ENCODE peak calls at places on chromosomes 6 and 20, in nine cellular contexts. U is AG04449, W is Peyer's patch, F is tibial artery, L is mammary epithelial cell, I is transverse colon, S is bronchial epithelial cell, M is keratinocyte, J is lower lobe of right lung. Q is an unnamed sample.

GRCh38 chr6:2803731-2804429 is 37.8 kb downstream of the SERPINB1 start:
- DNase-seq in U (no peak), W (no peak), F (no peak), L (no peak), I (no peak), S (no peak), M (no peak), J (no peak), Q (no peak)

GRCh38 chr6:2738373-2738979 is 12.2 kb downstream of the MYLK4 start:
- DNase-seq in U (no peak), W (peak), F (peak), L (peak), I (peak), S (peak), M (no peak), J (no peak), Q (no peak)

GRCh38 chr6:158165919-158166416 is 2.1 kb downstream of the SERAC1 start:
- DNase-seq in U (no peak), W (no peak), F (no peak), L (no peak), I (no peak), S (no peak), M (no peak), J (no peak), Q (no peak)

GRCh38 chr6:41731561-41732086 is 3.8 kb downstream of the TFEB start:
- DNase-seq in U (no peak), W (no peak), F (no peak), L (peak), I (no peak), S (peak), M (no peak), J (peak), Q (no peak)

GRCh38 chr6:118708055-118708454 is 56.7 kb upstream of the CEP85L start:
- DNase-seq in U (no peak), W (no peak), F (no peak), L (no peak), I (no peak), S (peak), M (no peak), J (no peak), Q (no peak)

GRCh38 chr6:43391448-43392031 is 22.1 kb upstream of the ZNF318 start:
- DNase-seq in U (no peak), W (no peak), F (no peak), L (no peak), I (no peak), S (no peak), M (no peak), J (no peak), Q (no peak)

GRCh38 chr6:28368522-28368921 is 18.8 kb downstream of the ZKSCAN3 start:
- DNase-seq in U (no peak), W (no peak), F (no peak), L (no peak), I (no peak), S (no peak), M (no peak), J (no peak), Q (no peak)

GRCh38 chr6:34771727-34772126 is 14.4 kb downstream of the SNRPC start:
- DNase-seq in U (peak), W (no peak), F (no peak), L (peak), I (no peak), S (no peak), M (no peak), J (no peak), Q (no peak)

GRCh38 chr6:154512214-154512613 is 1.7 kb upstream of the CNKSR3 start:
- DNase-seq in U (no peak), W (no peak), F (no peak), L (no peak), I (no peak), S (no peak), M (no peak), J (no peak), Q (no peak)

GRCh38 chr6:160032538-160032937 is 63.7 kb downstream of the IGF2R start:
- DNase-seq in U (no peak), W (no peak), F (no peak), L (no peak), I (no peak), S (no peak), M (no peak), J (no peak), Q (no peak)

GRCh38 chr6:168455847-168456530 is 15.0 kb downstream of the SMOC2 start:
- DNase-seq in U (no peak), W (no peak), F (no peak), L (no peak), I (no peak), S (no peak), M (no peak), J (no peak), Q (no peak)
- H3K4me3 ChIP-seq in U (no peak), W (no peak), F (no peak), L (no peak), I (no peak), S (no peak), M (no peak), J (no peak), Q (no peak)

GRCh38 chr20:53783768-53784167 is 190.1 kb upstream of the ZNF217 start:
- DNase-seq in U (no peak), W (no peak), F (no peak), L (no peak), I (no peak), S (no peak), M (no peak), J (no peak), Q (no peak)

GRCh38 chr20:53788253-53789022 is 194.8 kb upstream of the ZNF217 start:
- DNase-seq in U (no peak), W (no peak), F (no peak), L (no peak), I (no peak), S (no peak), M (no peak), J (no peak), Q (no peak)

GRCh38 chr20:53785320-53785719 is 191.7 kb upstream of the ZNF217 start:
- DNase-seq in U (no peak), W (no peak), F (no peak), L (no peak), I (no peak), S (peak), M (no peak), J (no peak), Q (no peak)

GRCh38 chr20:53786445-53787267 is 193.0 kb upstream of the ZNF217 start:
- DNase-seq in U (no peak), W (peak), F (no peak), L (no peak), I (peak), S (peak), M (no peak), J (no peak), Q (no peak)

GRCh38 chr20:53786071-53786444 is 192.4 kb upstream of the ZNF217 start:
- DNase-seq in U (no peak), W (no peak), F (no peak), L (peak), I (no peak), S (peak), M (no peak), J (no peak), Q (no peak)
- H3K4me3 ChIP-seq in U (no peak), W (no peak), F (no peak), L (no peak), I (no peak), S (no peak), M (no peak), J (no peak), Q (no peak)

GRCh38 chr6:56246941-56247653 is at the start of gene COL21A1:
- DNase-seq in U (no peak), W (no peak), F (peak), L (no peak), I (peak), S (no peak), M (no peak), J (peak), Q (peak)
- H3K4me3 ChIP-seq in U (peak), W (peak), F (peak), L (peak), I (peak), S (peak), M (peak), J (peak), Q (peak)

GRCh38 chr6:111844376-111844775 is 28.9 kb downstream of the FYN start:
- DNase-seq in U (no peak), W (no peak), F (no peak), L (no peak), I (no peak), S (no peak), M (no peak), J (no peak), Q (no peak)
- H3K4me3 ChIP-seq in U (no peak), W (no peak), F (no peak), L (no peak), I (no peak), S (no peak), M (no peak), J (no peak), Q (no peak)

DNA sequence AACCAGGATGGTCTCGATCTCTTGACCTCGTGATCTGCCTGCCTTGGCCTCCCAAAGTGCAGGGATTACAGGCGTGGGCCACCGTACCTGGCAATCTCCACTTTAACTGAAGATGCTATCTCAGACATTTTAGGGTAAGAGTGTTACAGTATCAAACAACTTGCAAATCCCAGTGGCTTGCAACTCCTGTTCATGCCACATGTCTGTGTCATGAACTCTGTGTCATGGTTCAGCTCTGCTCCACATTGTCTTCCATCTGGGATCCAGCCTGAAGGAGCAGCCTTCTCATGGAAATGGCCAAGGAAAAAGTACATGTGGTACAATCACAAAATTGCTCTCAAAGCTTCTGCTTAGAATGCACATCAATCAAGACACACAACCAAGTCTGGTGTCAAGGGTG is 114.9 kb downstream of the MAP3K5 start:
- DNase-seq in U (no peak), W (no peak), F (no peak), L (no peak), I (no peak), S (peak), M (no peak), J (no peak), Q (no peak)
- H3K4me3 ChIP-seq in U (no peak), W (no peak), F (no peak), L (no peak), I (no peak), S (no peak), M (no peak), J (no peak), Q (no peak)

GRCh38 chr20:23508896-23509579 is 18.1 kb downstream of the CST8 start:
- DNase-seq in U (no peak), W (no peak), F (no peak), L (no peak), I (no peak), S (no peak), M (no peak), J (no peak), Q (no peak)
- H3K4me3 ChIP-seq in U (no peak), W (no peak), F (no peak), L (no peak), I (no peak), S (no peak), M (no peak), J (no peak), Q (no peak)

GRCh38 chr20:3797592-3798404 is 1.7 kb downstream of the CDC25B start:
- DNase-seq in U (no peak), W (peak), F (no peak), L (peak), I (peak), S (no peak), M (no peak), J (peak), Q (no peak)

GRCh38 chr20:3796477-3797225 is 541 bp downstream of the CDC25B start:
- DNase-seq in U (no peak), W (no peak), F (no peak), L (no peak), I (no peak), S (no peak), M (no peak), J (no peak), Q (no peak)

GRCh38 chr20:3797226-3797545 is 1.1 kb downstream of the CDC25B start:
- DNase-seq in U (no peak), W (no peak), F (no peak), L (no peak), I (no peak), S (no peak), M (no peak), J (peak), Q (no peak)

GRCh38 chr20:3798908-3799248 is 2.8 kb downstream of the CDC25B start:
- DNase-seq in U (no peak), W (no peak), F (no peak), L (no peak), I (no peak), S (no peak), M (no peak), J (peak), Q (no peak)

GRCh38 chr20:3798405-3798768 is 2.3 kb downstream of the CDC25B start:
- DNase-seq in U (no peak), W (no peak), F (no peak), L (no peak), I (no peak), S (no peak), M (no peak), J (peak), Q (no peak)
- H3K4me3 ChIP-seq in U (peak), W (no peak), F (no peak), L (no peak), I (no peak), S (no peak), M (no peak), J (peak), Q (no peak)

GRCh38 chr20:63102720-63103375 is 96.1 kb upstream of the BHLHE23 start:
- DNase-seq in U (no peak), W (peak), F (no peak), L (no peak), I (peak), S (peak), M (no peak), J (peak), Q (peak)
- H3K4me3 ChIP-seq in U (peak), W (peak), F (peak), L (peak), I (peak), S (peak), M (peak), J (peak), Q (peak)

DNA sequence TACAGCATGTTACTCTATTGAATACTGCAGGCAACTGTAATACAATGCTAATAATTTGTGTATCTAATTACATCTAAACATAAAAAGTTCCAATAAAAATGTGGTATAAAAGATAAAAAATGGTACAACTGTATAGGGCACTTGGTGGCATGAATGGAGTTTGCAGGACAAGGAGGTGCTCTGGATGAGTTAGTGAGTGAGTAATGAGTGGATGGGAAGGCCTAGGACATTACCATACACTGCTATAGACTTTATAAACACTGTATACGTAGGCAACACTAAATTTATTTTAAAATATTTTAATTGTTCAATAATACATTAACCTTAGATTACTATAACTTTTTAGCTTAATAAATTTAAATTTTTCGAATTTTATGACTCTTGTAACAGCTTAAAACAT is 579.6 kb upstream of the MAN1A1 start:
- DNase-seq in U (no peak), W (no peak), F (no peak), L (no peak), I (no peak), S (peak), M (no peak), J (no peak), Q (no peak)
- H3K4me3 ChIP-seq in U (no peak), W (no peak), F (no peak), L (no peak), I (no peak), S (no peak), M (no peak), J (no peak), Q (no peak)